ENCODE peak calls at places on chromosomes 7 and 10, in seven cellular contexts. Z is PC-3; J is foreskin melanocyte; G is hepatocyte; S is CD8-positive, alpha-beta memory T cell; D is GM18507; O is mammary epithelial cell. U is an unnamed sample.

GRCh38 chr7:158572000-158572828 is 15.4 kb downstream of the PTPRN2 start:
- DNase-seq in Z (no peak), J (no peak), G (no peak), S (no peak), D (no peak), O (no peak), U (peak; percentile 6)

GRCh38 chr10:79137826-79138225 is 69.1 kb downstream of the ZMIZ1 start:
- DNase-seq in Z (no peak), J (no peak), G (no peak), S (peak; percentile 14), D (peak; percentile 59), O (no peak), U (peak; percentile 60)

GRCh38 chr7:17234398-17235021 is 63.9 kb upstream of the AHR start:
- DNase-seq in Z (peak; percentile 98), J (peak; percentile 93), G (peak; percentile 85), S (peak; percentile 62), D (peak; percentile 45), O (peak; percentile 85), U (peak; percentile 99)

GRCh38 chr10:123570051-123570897 is 95.9 kb upstream of the GPR26 start:
- DNase-seq in Z (no peak), J (no peak), G (no peak), S (no peak), D (no peak), O (no peak), U (no peak)

GRCh38 chr10:43071881-43072650 is 4.8 kb upstream of the RET start:
- DNase-seq in Z (no peak), J (no peak), G (no peak), S (no peak), D (no peak), O (no peak), U (no peak)

GRCh38 chr10:61175331-61175730 is 231.3 kb upstream of the RHOBTB1 start:
- DNase-seq in Z (no peak), J (no peak), G (no peak), S (no peak), D (no peak), O (no peak), U (no peak)

GRCh38 chr10:73758704-73759511 is 14.7 kb downstream of the SEC24C start:
- DNase-seq in Z (no peak), J (no peak), G (no peak), S (peak; percentile 36), D (no peak), O (no peak), U (no peak)

GRCh38 chr7:131358636-131359035 is 31.0 kb downstream of the MKLN1 start:
- DNase-seq in Z (no peak), J (no peak), G (no peak), S (no peak), D (no peak), O (no peak), U (no peak)

GRCh38 chr7:17305387-17306171 is 7.1 kb downstream of the AHR start:
- DNase-seq in Z (no peak), J (no peak), G (no peak), S (no peak), D (no peak), O (no peak), U (no peak)

GRCh38 chr10:56095506-56096225 is 265.4 kb downstream of the ZWINT start:
- DNase-seq in Z (no peak), J (no peak), G (no peak), S (no peak), D (no peak), O (no peak), U (no peak)

GRCh38 chr7:117124585-117125220 is 171.4 kb downstream of the ST7 start:
- DNase-seq in Z (peak; percentile 96), J (peak; percentile 75), G (peak; percentile 87), S (peak; percentile 8), D (no peak), O (peak; percentile 88), U (peak; percentile 98)

GRCh38 chr7:139976838-139977656 is 85.7 kb downstream of the PARP12 start:
- DNase-seq in Z (no peak), J (no peak), G (no peak), S (no peak), D (no peak), O (no peak), U (no peak)

GRCh38 chr10:42991442-42992098 is 85.3 kb upstream of the RET start:
- DNase-seq in Z (no peak), J (no peak), G (no peak), S (no peak), D (no peak), O (no peak), U (no peak)

GRCh38 chr7:149790146-149790548 is 16.8 kb upstream of the ZNF467 start:
- DNase-seq in Z (no peak), J (no peak), G (peak; percentile 63), S (no peak), D (no peak), O (no peak), U (no peak)

GRCh38 chr7:261341-262250 is 28.4 kb upstream of the FOXL3 start:
- DNase-seq in Z (no peak), J (no peak), G (no peak), S (no peak), D (no peak), O (no peak), U (no peak)

GRCh38 chr7:18667466-18667865 is 171.9 kb downstream of the HDAC9 start:
- DNase-seq in Z (peak; percentile 84), J (peak; percentile 92), G (peak; percentile 19), S (no peak), D (no peak), O (peak; percentile 55), U (peak; percentile 91)

GRCh38 chr7:158082761-158083160 is 504.9 kb downstream of the PTPRN2 start:
- DNase-seq in Z (no peak), J (no peak), G (no peak), S (no peak), D (no peak), O (no peak), U (no peak)

GRCh38 chr10:12419279-12419847 is 70.0 kb downstream of the CAMK1D start:
- DNase-seq in Z (peak; percentile 88), J (no peak), G (peak; percentile 73), S (no peak), D (no peak), O (peak; percentile 93), U (peak; percentile 88)

GRCh38 chr10:22833781-22834180 is 94.1 kb upstream of the ARMC3 start:
- DNase-seq in Z (no peak), J (peak; percentile 78), G (no peak), S (no peak), D (no peak), O (no peak), U (no peak)

U was measured in ELR.